ENCODE peak calls at places on chromosome 6, in nine cellular contexts. O is epithelial cell of esophagus, Y is HCT116, T is upper lobe of right lung, S is adrenal gland, M is colonic mucosa, G is AG09309, L is astrocyte of the cerebellum, W is endothelial cell of umbilical vein. X is an unnamed sample.
A peak's percentile ranks its signal among the peaks of the same experiment; 100 is the strongest.

GRCh38 chr6:30781362-30781696 is 37.0 kb upstream of the IER3 start:
- DNase-seq in M (no peak), G (no peak), O (no peak), Y (no peak), T (no peak), W (no peak), L (no peak), S (no peak), X (no peak)

GRCh38 chr6:42450314-42451145 is 1.2 kb downstream of the TRERF1 start:
- DNase-seq in O (peak; percentile 27), T (no peak), W (no peak), L (no peak), S (peak; percentile 37), Y (no peak), G (no peak), M (peak; percentile 42), X (no peak)

GRCh38 chr6:48176909-48177308 is 65.9 kb upstream of the PTCHD4 start:
- DNase-seq in T (no peak), S (no peak), L (no peak), W (no peak), O (no peak), M (no peak), G (no peak), Y (no peak), X (no peak)

GRCh38 chr6:148561629-148562028 is 185.2 kb upstream of the UST start:
- DNase-seq in M (no peak), L (no peak), W (no peak), T (no peak), O (no peak), G (no peak), Y (no peak), S (no peak), X (no peak)

GRCh38 chr6:72032056-72032455 is 145.7 kb downstream of the RIMS1 start:
- DNase-seq in G (no peak), Y (no peak), M (no peak), W (no peak), O (peak; percentile 87), S (no peak), T (no peak), L (no peak), X (no peak)

GRCh38 chr6:90168693-90169131 is 127.9 kb downstream of the BACH2 start:
- DNase-seq in Y (no peak), S (no peak), M (no peak), O (peak; percentile 76), T (no peak), G (no peak), L (peak; percentile 13), W (no peak), X (no peak)

GRCh38 chr6:35425284-35425683 is 26.9 kb upstream of the FANCE start:
- DNase-seq in Y (no peak), W (peak; percentile 92), L (peak; percentile 93), S (no peak), M (no peak), O (peak; percentile 62), G (peak; percentile 81), T (no peak), X (peak; percentile 84)

GRCh38 chr6:108145639-108146038 is 20.2 kb upstream of the NR2E1 start:
- DNase-seq in S (no peak), T (no peak), G (no peak), W (no peak), O (no peak), Y (no peak), M (no peak), L (no peak), X (no peak)

GRCh38 chr6:107531868-107532267 is 42.0 kb downstream of the SOBP start:
- DNase-seq in L (no peak), W (no peak), M (no peak), T (no peak), O (no peak), S (no peak), G (no peak), Y (no peak), X (no peak)

GRCh38 chr6:39777661-39778060 is 14.5 kb upstream of the DAAM2 start:
- DNase-seq in S (no peak), O (no peak), Y (no peak), W (no peak), T (peak; percentile 64), L (no peak), M (no peak), G (no peak), X (no peak)

GRCh38 chr6:6869084-6869483 is 238.7 kb upstream of the RREB1 start:
- DNase-seq in Y (no peak), O (no peak), W (no peak), G (no peak), L (no peak), T (no peak), M (no peak), S (no peak), X (no peak)

GRCh38 chr6:42177514-42178364 is 4.6 kb downstream of the GUCA1A start:
- DNase-seq in Y (no peak), M (no peak), G (no peak), O (no peak), L (no peak), W (no peak), S (no peak), T (no peak), X (no peak)

GRCh38 chr6:166545156-166545555 is 41.3 kb downstream of the RAMACL start:
- DNase-seq in O (no peak), L (no peak), S (no peak), G (no peak), Y (no peak), T (no peak), W (no peak), M (no peak), X (no peak)

DNA sequence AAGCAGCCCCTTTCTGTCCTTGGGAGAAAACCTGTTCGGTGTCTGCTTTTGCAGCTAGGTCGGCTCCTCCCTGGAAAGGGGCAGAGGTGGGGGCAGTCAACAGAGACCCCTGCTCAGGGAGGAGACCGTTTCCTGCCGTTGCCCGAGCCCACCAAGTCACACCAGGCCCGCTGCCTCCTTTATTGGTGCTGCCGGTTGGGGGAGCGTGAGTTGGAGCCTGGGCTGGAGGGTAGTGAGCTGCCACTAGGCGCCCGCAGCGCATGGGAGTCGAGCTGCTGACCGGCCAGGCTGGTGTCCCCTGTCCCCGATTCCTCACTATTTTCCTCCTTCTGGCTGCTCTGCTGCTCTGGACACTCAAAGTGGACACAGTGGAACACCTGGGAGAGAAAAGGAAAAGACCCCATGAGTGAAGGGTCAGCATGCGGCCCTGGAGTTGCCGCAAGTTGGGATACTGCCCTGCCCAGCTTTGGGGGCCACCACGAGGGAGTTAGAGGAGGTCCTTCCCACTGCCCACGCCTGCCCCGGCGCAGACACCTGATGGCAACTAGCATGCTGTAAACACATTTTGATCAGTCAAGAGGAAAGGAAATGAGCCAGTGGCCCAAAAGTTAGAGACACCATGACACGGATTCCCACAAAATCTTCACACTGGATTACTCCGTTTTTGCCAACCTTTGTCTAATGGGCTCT is 355.4 kb downstream of the ZFAND3 start:
- DNase-seq in Y (no peak), S (no peak), T (no peak), M (no peak), W (no peak), G (no peak), O (no peak), L (no peak), X (no peak)
- TF ChIP-seq CTCF in Y (no peak), S (no peak), T (no peak), M (no peak), W (no peak), G (no peak), O (no peak), L (no peak), X (no peak)

GRCh38 chr6:132937466-132937906 is 123.1 kb downstream of the RPS12 start:
- DNase-seq in L (no peak), Y (peak; percentile 57), M (peak; percentile 30), O (peak; percentile 69), T (no peak), S (peak; percentile 32), W (peak; percentile 56), G (no peak), X (no peak)
- H3K4me3 ChIP-seq in L (no peak overlapping the region), Y (no peak overlapping the region), M (no peak overlapping the region), O (no peak overlapping the region), T (no peak overlapping the region), S (no peak overlapping the region), W (no peak overlapping the region), G (no peak overlapping the region), X (no peak overlapping the region)

DNA sequence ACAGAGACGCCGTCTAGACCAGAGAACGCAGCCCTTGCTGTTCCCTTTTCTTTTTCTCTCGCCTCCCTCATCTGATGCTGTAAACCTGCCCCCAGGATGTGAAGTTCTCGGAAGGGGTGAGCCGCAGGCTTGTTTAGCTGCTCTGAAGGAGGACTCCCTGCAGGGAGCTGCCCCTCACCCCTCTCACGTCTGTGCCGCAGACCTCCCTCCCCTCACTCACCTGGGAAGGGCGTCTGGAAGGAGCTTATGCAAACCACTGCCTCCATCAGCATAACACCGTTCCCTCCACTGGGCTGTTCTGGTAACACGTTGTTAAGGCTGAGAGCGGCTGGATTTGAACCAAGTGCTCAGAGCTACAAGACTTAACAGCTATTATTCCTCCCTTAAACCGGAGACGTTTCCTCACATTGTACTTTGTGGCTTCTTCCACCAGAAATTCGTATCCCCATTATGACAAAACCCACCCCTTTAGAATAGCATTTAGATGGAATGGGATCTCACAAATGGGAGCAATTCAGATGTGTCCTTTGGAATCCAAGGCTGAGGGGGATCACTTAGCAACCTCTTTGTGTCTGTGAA is 99.8 kb downstream of the SMOC2 start:
- DNase-seq in M (no peak), L (no peak), Y (no peak), S (no peak), T (no peak), O (no peak), G (no peak), W (no peak), X (no peak)
- TF ChIP-seq CTCF in M (no peak), L (no peak), Y (no peak), S (no peak), T (no peak), O (no peak), G (no peak), W (no peak), X (no peak)

DNA sequence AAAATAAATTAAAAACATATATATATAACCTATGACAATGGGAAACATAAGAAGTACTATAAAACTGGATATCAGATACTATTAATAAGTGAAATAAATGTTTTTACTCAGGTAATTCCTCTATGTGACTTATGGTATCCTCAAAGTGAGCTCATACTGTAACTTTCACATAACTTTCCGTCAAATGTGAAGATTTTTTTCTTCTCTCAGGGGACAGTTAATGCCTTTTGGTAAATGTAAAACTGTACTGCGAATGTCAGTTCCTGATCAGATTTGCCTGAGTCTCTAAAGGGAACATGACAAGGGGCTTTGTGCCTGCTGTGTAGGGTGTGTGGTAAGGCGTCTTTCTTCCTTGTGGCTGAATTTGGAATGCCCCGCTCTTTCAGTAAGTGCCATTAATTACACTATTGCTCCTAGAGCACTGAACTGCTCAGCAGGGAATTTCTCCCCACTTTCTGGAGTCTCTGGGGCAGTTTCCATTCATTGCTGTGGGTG is 271.8 kb downstream of the PRL start:
- DNase-seq in Y (no peak), M (no peak), T (no peak), L (no peak), S (no peak), G (no peak), O (no peak), W (no peak), X (no peak)
- H3K4me3 ChIP-seq in Y (no peak overlapping the region), M (no peak overlapping the region), T (no peak overlapping the region), L (no peak overlapping the region), S (no peak overlapping the region), G (peak overlapping the region; percentile 6), O (no peak overlapping the region), W (no peak overlapping the region), X (no peak overlapping the region)